ENCODE peak calls at places on chromosome 13, in nine cellular contexts. Q is psoas muscle; B is AG04450; Z is neural progenitor cell; X is CD8-positive, alpha-beta memory T cell; M is PC-3; A is upper lobe of right lung; Y is heart left ventricle; J is CD8-positive, alpha-beta T cell. D is an unnamed sample. For H3K9me3, the result is how much of the 10 kb centered on the place peaks cover.

GRCh38 chr13:37179646-37180045 is 74.2 kb upstream of the CSNK1A1L start:
- DNase-seq in Z (no peak), J (no peak), X (no peak), Y (no peak), B (no peak), A (no peak), Q (no peak), M (no peak), D (no peak)

GRCh38 chr13:59747529-59747928 is 416.2 kb downstream of the DIAPH3 start:
- DNase-seq in Y (no peak), Z (peak), Q (no peak), B (no peak), A (no peak), X (no peak), J (no peak), M (peak), D (no peak)

GRCh38 chr13:99536023-99536422 is 34.8 kb downstream of the TM9SF2 start:
- DNase-seq in Y (no peak), Q (no peak), X (no peak), M (no peak), A (no peak), J (no peak), B (no peak), Z (no peak), D (no peak)

GRCh38 chr13:32022292-32022691 is 9.3 kb upstream of the FRY start:
- DNase-seq in X (no peak), A (no peak), B (no peak), Y (peak), Q (no peak), Z (peak), M (no peak), J (no peak), D (no peak)

GRCh38 chr13:94268661-94269060 is 210.8 kb downstream of the DCT start:
- DNase-seq in Y (no peak), X (no peak), B (no peak), J (no peak), A (no peak), M (peak), Q (no peak), Z (no peak), D (no peak)

GRCh38 chr13:39490136-39490535 is 112.9 kb downstream of the LHFPL6 start:
- DNase-seq in Q (no peak), M (no peak), J (no peak), B (no peak), X (no peak), A (no peak), Z (peak), Y (no peak), D (no peak)

GRCh38 chr13:34174671-34175145 is 356.8 kb downstream of the RFC3 start:
- DNase-seq in A (no peak), Y (no peak), M (peak), X (no peak), B (no peak), J (no peak), Q (no peak), Z (no peak), D (no peak)

GRCh38 chr13:113762538-113762937 is 3.5 kb downstream of the TMEM255B start:
- DNase-seq in X (no peak), A (peak), Z (no peak), J (no peak), M (no peak), Q (no peak), Y (no peak), B (no peak), D (no peak)

GRCh38 chr13:113252516-113252915 is 43.1 kb downstream of the CUL4A start:
- DNase-seq in A (no peak), Q (no peak), J (no peak), M (no peak), Y (no peak), B (no peak), X (no peak), Z (no peak), D (no peak)

GRCh38 chr13:24925318-24926231 is 161.6 kb downstream of the RNF17 start:
- DNase-seq in J (no peak), Q (no peak), X (no peak), Y (no peak), M (no peak), A (no peak), Z (no peak), B (no peak), D (no peak)

GRCh38 chr13:94249512-94249911 is 230.0 kb downstream of the DCT start:
- DNase-seq in J (no peak), B (peak), M (peak), A (no peak), Y (no peak), Q (no peak), X (no peak), Z (peak), D (no peak)

GRCh38 chr13:106440846-106441245 is 94.6 kb downstream of the EFNB2 start:
- DNase-seq in Q (no peak), Y (no peak), Z (peak), M (no peak), B (no peak), X (no peak), A (no peak), J (no peak), D (no peak)

GRCh38 chr13:44930907-44931676 is 58.2 kb downstream of the NUFIP1 start:
- DNase-seq in A (no peak), M (peak), J (no peak), X (no peak), B (no peak), Z (peak), Y (no peak), Q (no peak), D (no peak)

GRCh38 chr13:37023871-37024270 is 23.3 kb downstream of the EXOSC8 start:
- DNase-seq in Y (no peak), B (no peak), Q (no peak), A (no peak), M (peak), X (no peak), Z (no peak), J (no peak), D (no peak)

GRCh38 chr13:20654156-20654555 is 49.3 kb upstream of the IL17D start:
- DNase-seq in Y (no peak), X (no peak), M (peak), J (no peak), A (no peak), Z (no peak), Q (no peak), B (no peak), D (no peak)

GRCh38 chr13:27126877-27127276 is 44.7 kb downstream of the USP12 start:
- DNase-seq in M (no peak), J (no peak), Q (no peak), B (no peak), Z (no peak), A (no peak), X (no peak), Y (no peak), D (no peak)
- H3K9me3 ChIP-seq in M (under half), J (under half), Q (under half), B (under half), Z (under half), A (under half), X (under half), Y (under half), D (under half)

DNA sequence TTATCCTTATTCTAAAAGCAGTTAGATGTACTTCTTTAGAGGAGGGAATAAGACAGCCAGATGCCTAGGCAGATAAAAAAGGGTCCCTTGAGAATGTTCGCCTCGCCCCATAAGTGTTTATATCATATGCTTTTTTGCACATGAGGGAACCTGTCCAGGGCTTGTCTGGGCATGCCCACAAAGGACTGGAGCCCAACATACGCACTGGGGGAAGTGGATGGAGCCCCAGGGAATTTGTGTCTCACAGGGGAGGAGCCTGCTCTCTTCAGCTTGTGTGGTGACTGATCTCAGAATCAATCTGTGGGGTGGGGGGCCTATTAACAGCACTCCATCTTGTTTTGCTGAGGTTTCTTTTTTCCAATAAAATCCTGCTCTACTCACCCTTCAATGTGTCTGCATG is 22.6 kb downstream of the MED4 start:
- DNase-seq in Q (no peak), Z (no peak), B (no peak), A (no peak), Y (no peak), J (no peak), M (no peak), X (no peak), D (no peak)
- H3K9me3 ChIP-seq in Q (under half), Z (under half), B (under half), A (under half), Y (under half), J (under half), M (under half), X (under half), D (under half)

GRCh38 chr13:29546662-29547061 is 48.8 kb downstream of the SLC7A1 start:
- DNase-seq in X (no peak), Y (no peak), Q (no peak), A (no peak), Z (no peak), M (no peak), J (no peak), B (no peak), D (no peak)

GRCh38 chr13:29550589-29550988 is 44.9 kb downstream of the SLC7A1 start:
- DNase-seq in Y (no peak), J (no peak), X (no peak), B (no peak), A (no peak), M (no peak), Z (no peak), Q (no peak), D (no peak)

GRCh38 chr13:29548722-29549446 is 46.6 kb downstream of the SLC7A1 start:
- DNase-seq in Y (no peak), X (no peak), A (no peak), B (no peak), Z (no peak), J (no peak), M (no peak), Q (no peak), D (no peak)

GRCh38 chr13:29545988-29546387 is 49.5 kb downstream of the SLC7A1 start:
- DNase-seq in Q (no peak), B (no peak), J (no peak), Z (no peak), X (no peak), A (no peak), M (no peak), Y (no peak), D (no peak)

DNA sequence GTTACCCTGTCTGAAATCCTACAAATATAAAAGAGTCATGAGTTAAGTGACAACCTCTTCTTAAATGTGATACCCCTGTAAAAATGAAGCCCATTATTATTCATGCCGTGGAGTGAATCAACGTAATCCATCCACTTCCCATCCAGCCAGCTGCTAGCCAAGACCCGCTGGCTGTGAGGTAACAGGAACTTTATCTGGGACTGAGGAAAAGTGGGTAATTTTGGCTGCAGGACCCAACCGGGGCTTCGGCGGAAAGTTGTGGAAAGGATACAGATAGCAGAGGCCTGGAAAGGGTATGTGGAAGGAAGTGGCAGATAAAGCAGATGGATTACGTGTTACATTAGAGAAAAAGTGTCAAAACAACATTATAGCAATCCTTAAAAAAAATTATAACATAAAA is 48.4 kb downstream of the SLC7A1 start:
- DNase-seq in B (no peak), Z (no peak), J (no peak), Y (no peak), Q (no peak), M (no peak), X (no peak), A (no peak), D (no peak)
- H3K9me3 ChIP-seq in B (under half), Z (under half), J (under half), Y (under half), Q (under half), M (under half), X (under half), A (under half), D (under half)

GRCh38 chr13:97221989-97222700 is at the start of gene MBNL2:
- DNase-seq in J (peak), X (peak), Z (peak), A (peak), B (peak), Y (peak), M (peak), Q (peak), D (peak)

GRCh38 chr13:97225533-97225932 is 3.4 kb downstream of the MBNL2 start:
- DNase-seq in Z (no peak), M (no peak), Q (no peak), J (no peak), A (no peak), B (no peak), Y (no peak), X (peak), D (no peak)

GRCh38 chr13:97224544-97225324 is 2.6 kb downstream of the MBNL2 start:
- DNase-seq in A (no peak), Z (no peak), J (peak), X (peak), Y (no peak), B (no peak), Q (no peak), M (peak), D (peak)

GRCh38 chr13:97222934-97223710 is 989 bp downstream of the MBNL2 start:
- DNase-seq in M (peak), J (no peak), Q (no peak), Y (no peak), X (no peak), A (no peak), Z (peak), B (no peak), D (no peak)

DNA sequence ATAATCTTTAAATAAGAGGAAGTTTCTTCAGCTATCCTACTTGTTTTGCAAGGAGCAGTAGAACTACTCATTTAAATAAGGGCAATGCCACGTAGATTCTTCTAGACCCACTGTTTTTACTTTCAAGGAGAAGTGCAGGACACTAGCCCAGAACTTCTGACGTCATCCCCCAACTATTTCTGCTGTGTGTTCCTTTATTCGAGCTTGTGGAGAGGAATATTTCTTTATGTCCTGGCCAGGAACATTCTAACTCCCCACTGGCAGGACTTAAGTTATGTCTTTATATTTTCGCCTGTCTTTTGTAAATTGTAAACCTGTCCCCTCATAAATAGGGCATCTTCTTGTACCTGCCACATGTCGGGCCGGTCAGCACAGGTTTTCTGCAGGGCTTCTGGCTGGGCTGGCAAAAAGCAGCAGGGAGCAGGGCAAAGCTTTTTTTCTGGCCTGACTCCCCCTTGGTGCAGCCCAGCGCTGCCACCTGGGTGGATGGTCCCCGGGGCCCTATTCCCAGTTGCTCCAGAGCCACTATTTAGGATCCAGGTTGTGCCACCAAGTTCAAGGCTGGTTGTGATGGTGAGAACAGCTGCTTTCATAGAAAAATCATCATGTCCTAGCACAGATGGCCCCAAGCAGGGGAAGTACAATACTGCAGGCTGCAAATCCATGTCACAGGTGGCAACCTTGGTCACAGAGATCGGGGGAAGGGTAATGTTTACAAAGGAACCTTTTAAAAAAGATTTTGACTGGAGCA is 1.8 kb downstream of the MBNL2 start:
- DNase-seq in Y (peak), Z (peak), X (peak), B (peak), A (no peak), M (peak), J (no peak), Q (no peak), D (no peak)
- H3K9me3 ChIP-seq in Y (under half), Z (under half), X (under half), B (under half), A (under half), M (under half), J (under half), Q (under half), D (under half)